ENCODE peak calls at places on chromosomes 7 and 10, in five cellular contexts. S, Q, T, Y and W are unnamed samples.

GRCh38 chr10:72044417-72045041 is 43.8 kb downstream of the SPOCK2 start:
- DNase-seq in S (no peak), Q (peak), T (peak), Y (no peak), W (no peak)

GRCh38 chr10:8378198-8378983 is 323.9 kb downstream of the GATA3 start:
- DNase-seq in S (no peak), Q (no peak), T (no peak), Y (no peak), W (no peak)

GRCh38 chr10:22583683-22584082 is 130.7 kb downstream of the PIP4K2A start:
- DNase-seq in S (no peak), Q (no peak), T (no peak), Y (no peak), W (no peak)

GRCh38 chr7:105691029-105691691 is 109.9 kb upstream of the EFCAB10 start:
- DNase-seq in S (no peak), Q (no peak), T (no peak), Y (peak), W (no peak)

GRCh38 chr10:37707829-37708578 is 149.4 kb downstream of the ZNF248 start:
- DNase-seq in S (no peak), Q (no peak), T (no peak), Y (no peak), W (peak)

GRCh38 chr10:119742988-119743646 is 17.3 kb downstream of the INPP5F start:
- DNase-seq in S (no peak), Q (no peak), T (no peak), Y (no peak), W (no peak)

GRCh38 chr10:132371641-132372081 is 25.3 kb upstream of the PWWP2B start:
- DNase-seq in S (no peak), Q (no peak), T (no peak), Y (no peak), W (peak)

GRCh38 chr10:62614389-62615157 is 189.9 kb upstream of the ADO start:
- DNase-seq in S (no peak), Q (no peak), T (no peak), Y (peak), W (no peak)

GRCh38 chr7:36509962-36510361 is 120.3 kb downstream of the ANLN start:
- DNase-seq in S (no peak), Q (no peak), T (no peak), Y (no peak), W (no peak)
- TF ChIP-seq CTCF in S (no peak), Q (no peak), T (no peak), Y (no peak), W (no peak)

GRCh38 chr7:99631311-99632109 is 14.8 kb downstream of the ZSCAN25 start:
- DNase-seq in S (no peak), Q (no peak), T (no peak), Y (no peak), W (peak)
- TF ChIP-seq CTCF in S (no peak), Q (no peak), T (no peak), Y (no peak), W (peak)

GRCh38 chr7:155524018-155524556 is 22.3 kb downstream of the CNPY1 start:
- DNase-seq in S (no peak), Q (no peak), T (no peak), Y (no peak), W (peak)
- TF ChIP-seq CTCF in S (no peak), Q (no peak), T (no peak), Y (no peak), W (no peak)

DNA sequence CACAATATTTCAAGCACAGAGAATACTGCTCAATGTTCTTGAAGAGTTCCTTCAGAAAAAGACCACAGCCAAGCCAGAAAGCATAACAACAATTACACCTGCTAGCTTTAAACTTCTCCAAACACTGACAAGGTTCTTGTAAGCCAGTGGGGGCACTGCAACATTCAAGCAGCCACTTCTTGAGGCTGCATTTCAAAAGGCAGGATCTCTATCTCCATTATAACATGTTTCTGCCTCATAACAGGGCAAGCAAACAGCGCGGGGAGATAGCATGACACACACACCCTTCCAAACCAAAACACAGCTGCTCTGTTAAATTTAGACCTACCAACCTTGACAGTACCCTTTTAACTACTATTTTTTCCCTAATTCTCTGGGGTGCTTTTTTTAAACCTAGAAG is 30.8 kb downstream of the CHCHD3 start:
- DNase-seq in S (no peak), Q (no peak), T (no peak), Y (peak), W (peak)
- TF ChIP-seq CTCF in S (no peak), Q (peak), T (no peak), Y (no peak), W (peak)

GRCh38 chr7:70587739-70588138 is 544.2 kb upstream of the GALNT17 start:
- DNase-seq in S (no peak), Q (no peak), T (no peak), Y (no peak), W (no peak)

GRCh38 chr7:70586822-70587221 is 545.1 kb upstream of the GALNT17 start:
- DNase-seq in S (no peak), Q (no peak), T (no peak), Y (no peak), W (no peak)

GRCh38 chr7:70582921-70583895 is 548.7 kb upstream of the GALNT17 start:
- DNase-seq in S (no peak), Q (no peak), T (no peak), Y (no peak), W (no peak)

GRCh38 chr7:70583965-70584883 is 547.7 kb upstream of the GALNT17 start:
- DNase-seq in S (no peak), Q (no peak), T (no peak), Y (no peak), W (no peak)

GRCh38 chr7:70585071-70585470 is 546.9 kb upstream of the GALNT17 start:
- DNase-seq in S (no peak), Q (no peak), T (no peak), Y (no peak), W (no peak)
- TF ChIP-seq CTCF in S (no peak), Q (no peak), T (no peak), Y (no peak), W (no peak)

GRCh38 chr7:47485640-47486435 is 96.1 kb downstream of the TNS3 start:
- DNase-seq in S (no peak), Q (no peak), T (no peak), Y (no peak), W (no peak)

GRCh38 chr7:47490501-47491265 is 91.2 kb downstream of the TNS3 start:
- DNase-seq in S (no peak), Q (no peak), T (no peak), Y (no peak), W (no peak)

GRCh38 chr7:47489624-47490023 is 92.3 kb downstream of the TNS3 start:
- DNase-seq in S (no peak), Q (no peak), T (no peak), Y (no peak), W (no peak)

GRCh38 chr7:47488969-47489342 is 93.0 kb downstream of the TNS3 start:
- DNase-seq in S (no peak), Q (no peak), T (no peak), Y (no peak), W (no peak)

DNA sequence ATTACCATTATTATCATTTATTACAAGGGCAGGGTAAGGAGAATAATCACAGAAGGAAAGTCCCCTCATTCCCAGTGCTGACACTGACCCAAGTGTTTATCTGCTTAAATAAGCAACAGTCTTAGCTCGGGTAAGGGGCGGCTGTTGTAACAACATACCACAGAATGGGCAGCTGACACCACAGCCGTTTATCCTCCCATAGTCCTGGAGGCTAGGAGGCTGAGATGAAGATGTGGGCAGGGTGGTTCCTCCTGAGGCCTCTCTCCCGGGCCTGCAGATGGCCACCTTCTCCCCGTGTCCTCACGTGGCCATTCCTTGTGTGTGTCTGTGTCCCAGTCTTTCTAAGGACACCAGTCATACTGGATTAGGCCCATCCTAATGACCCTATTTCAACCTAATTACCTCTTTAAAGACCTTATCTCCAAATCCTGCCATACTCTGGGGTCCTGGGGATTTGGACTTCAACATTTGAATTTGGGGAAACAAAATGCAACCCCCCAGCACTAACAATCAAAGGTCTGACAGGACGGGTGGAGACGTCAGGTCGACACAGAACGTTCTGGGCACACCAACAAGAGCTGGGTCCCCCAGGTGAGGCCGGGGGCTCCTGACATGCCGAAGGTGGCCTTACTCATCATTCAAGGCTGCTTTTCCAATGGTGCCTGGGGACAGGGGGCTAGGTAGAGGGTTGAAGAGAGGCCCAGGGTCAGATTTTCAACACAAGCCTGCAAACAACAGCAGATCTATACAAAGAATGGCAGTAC is 93.5 kb downstream of the TNS3 start:
- DNase-seq in S (no peak), Q (no peak), T (no peak), Y (no peak), W (no peak)
- TF ChIP-seq CTCF in S (no peak), Q (no peak), T (no peak), Y (no peak), W (no peak)

GRCh38 chr10:60099998-60100747 is 193.8 kb upstream of the CCDC6 start:
- DNase-seq in S (no peak), Q (no peak), T (no peak), Y (peak), W (peak)
- TF ChIP-seq CTCF in S (peak), Q (peak), T (peak), Y (peak), W (peak)

GRCh38 chr7:147547252-147547897 is 1043.2 kb upstream of the C7orf33 start:
- DNase-seq in S (no peak), Q (no peak), T (no peak), Y (no peak), W (peak)
- TF ChIP-seq CTCF in S (no peak), Q (no peak), T (no peak), Y (peak), W (peak)